ENCODE peak calls at places on chromosomes 13 and 19, in seven cellular contexts. B is trophoblast cell, O is H9, U is IMR-90, Q is mesendoderm, Y is mesenchymal stem cell, H is H1. V is an unnamed sample.

GRCh38 chr19:14300281-14300680 is 81.0 kb upstream of the ADGRE5 start:
- DNase-seq in B (no peak), O (peak; percentile 54), U (no peak), Q (peak; percentile 64), Y (no peak), H (no peak), V (no peak)

GRCh38 chr19:14048439-14049153 is 13.3 kb downstream of the PALM3 start:
- DNase-seq in B (peak; percentile 93), O (peak; percentile 85), U (no peak), Q (peak; percentile 85), Y (peak; percentile 88), H (peak; percentile 97), V (peak; percentile 30)

GRCh38 chr19:15498156-15498858 is 10.0 kb upstream of the CYP4F22 start:
- DNase-seq in B (no peak), O (no peak), U (no peak), Q (no peak), Y (no peak), H (no peak), V (no peak)

GRCh38 chr13:75544681-75545333 is 4.8 kb upstream of the UCHL3 start:
- DNase-seq in B (peak; percentile 84), O (no peak), U (peak; percentile 90), Q (no peak), Y (peak; percentile 64), H (no peak), V (no peak)

GRCh38 chr13:101751488-101751887 is 299.0 kb downstream of the ITGBL1 start:
- DNase-seq in B (peak; percentile 58), O (no peak), U (peak; percentile 77), Q (peak; percentile 78), Y (peak; percentile 85), H (no peak), V (no peak)

GRCh38 chr13:112689498-112690241 is at the start of gene ATP11A:
- DNase-seq in B (peak; percentile 92), O (peak; percentile 74), U (peak; percentile 91), Q (peak; percentile 91), Y (peak; percentile 92), H (peak; percentile 84), V (peak; percentile 82)

GRCh38 chr19:18170714-18171255 is 2.8 kb upstream of the IFI30 start:
- DNase-seq in B (peak; percentile 22), O (no peak), U (no peak), Q (no peak), Y (no peak), H (no peak), V (no peak)

GRCh38 chr19:47100290-47100689 is 13.3 kb downstream of the ZC3H4 start:
- DNase-seq in B (no peak), O (no peak), U (no peak), Q (peak; percentile 61), Y (no peak), H (no peak), V (no peak)

GRCh38 chr13:47233734-47234133 is 336.9 kb upstream of the HTR2A start:
- DNase-seq in B (no peak), O (no peak), U (no peak), Q (no peak), Y (no peak), H (no peak), V (no peak)

GRCh38 chr13:51769455-51770127 is 34.4 kb downstream of the DHRS12 start:
- DNase-seq in B (no peak), O (no peak), U (no peak), Q (no peak), Y (no peak), H (no peak), V (no peak)

GRCh38 chr19:2775556-2776430 is 7.3 kb downstream of the SGTA start:
- DNase-seq in B (peak; percentile 26), O (no peak), U (peak; percentile 35), Q (no peak), Y (peak; percentile 68), H (no peak), V (no peak)

GRCh38 chr19:28971513-28971912 is 241.4 kb downstream of the UQCRFS1 start:
- DNase-seq in B (no peak), O (no peak), U (no peak), Q (no peak), Y (no peak), H (no peak), V (no peak)

GRCh38 chr19:28966737-28967401 is 246.1 kb downstream of the UQCRFS1 start:
- DNase-seq in B (no peak), O (no peak), U (no peak), Q (no peak), Y (no peak), H (no peak), V (no peak)

GRCh38 chr19:28972144-28972543 is 240.8 kb downstream of the UQCRFS1 start:
- DNase-seq in B (no peak), O (no peak), U (no peak), Q (no peak), Y (no peak), H (no peak), V (no peak)

GRCh38 chr19:28968721-28969120 is 244.2 kb downstream of the UQCRFS1 start:
- DNase-seq in B (no peak), O (no peak), U (no peak), Q (no peak), Y (no peak), H (no peak), V (no peak)

DNA sequence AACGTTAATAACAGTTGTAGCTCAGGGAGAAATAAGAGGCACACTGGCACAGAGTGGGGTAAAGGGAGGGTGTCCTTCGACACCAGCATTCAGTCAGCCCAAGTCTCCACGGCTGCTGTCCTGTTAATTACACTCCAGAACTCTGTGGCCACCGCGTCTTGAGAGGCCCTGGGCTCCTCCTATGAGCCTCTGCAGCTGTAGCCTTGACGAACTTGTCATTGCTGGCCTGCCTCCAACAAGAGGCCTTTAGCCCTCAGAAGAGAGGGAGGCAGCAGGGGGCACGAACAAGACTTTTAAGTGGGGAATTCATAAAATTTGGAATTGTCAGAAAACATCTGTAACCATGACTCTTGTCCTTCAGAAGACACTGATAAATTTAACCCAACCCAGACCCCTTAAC is 241.9 kb downstream of the UQCRFS1 start:
- DNase-seq in B (no peak), O (no peak), U (peak; percentile 34), Q (no peak), Y (no peak), H (no peak), V (no peak)
- H2BK5ac ChIP-seq in B (no peak overlapping the region), O (no peak overlapping the region), U (no peak overlapping the region), Q (no peak overlapping the region), Y (no peak overlapping the region), H (no peak overlapping the region), V (no peak overlapping the region)

GRCh38 chr13:33189470-33189869 is 96.1 kb downstream of the STARD13 start:
- DNase-seq in B (no peak), O (no peak), U (no peak), Q (no peak), Y (no peak), H (no peak), V (no peak)
- H2BK5ac ChIP-seq in B (no peak overlapping the region), O (no peak overlapping the region), U (no peak overlapping the region), Q (no peak overlapping the region), Y (peak overlapping the region; percentile 78), H (no peak overlapping the region), V (no peak overlapping the region)

GRCh38 chr13:43195551-43195950 is 172.2 kb downstream of the DNAJC15 start:
- DNase-seq in B (no peak), O (no peak), U (no peak), Q (no peak), Y (no peak), H (no peak), V (no peak)
- H2BK5ac ChIP-seq in B (no peak overlapping the region), O (no peak overlapping the region), U (no peak overlapping the region), Q (no peak overlapping the region), Y (no peak overlapping the region), H (no peak overlapping the region), V (no peak overlapping the region)

DNA sequence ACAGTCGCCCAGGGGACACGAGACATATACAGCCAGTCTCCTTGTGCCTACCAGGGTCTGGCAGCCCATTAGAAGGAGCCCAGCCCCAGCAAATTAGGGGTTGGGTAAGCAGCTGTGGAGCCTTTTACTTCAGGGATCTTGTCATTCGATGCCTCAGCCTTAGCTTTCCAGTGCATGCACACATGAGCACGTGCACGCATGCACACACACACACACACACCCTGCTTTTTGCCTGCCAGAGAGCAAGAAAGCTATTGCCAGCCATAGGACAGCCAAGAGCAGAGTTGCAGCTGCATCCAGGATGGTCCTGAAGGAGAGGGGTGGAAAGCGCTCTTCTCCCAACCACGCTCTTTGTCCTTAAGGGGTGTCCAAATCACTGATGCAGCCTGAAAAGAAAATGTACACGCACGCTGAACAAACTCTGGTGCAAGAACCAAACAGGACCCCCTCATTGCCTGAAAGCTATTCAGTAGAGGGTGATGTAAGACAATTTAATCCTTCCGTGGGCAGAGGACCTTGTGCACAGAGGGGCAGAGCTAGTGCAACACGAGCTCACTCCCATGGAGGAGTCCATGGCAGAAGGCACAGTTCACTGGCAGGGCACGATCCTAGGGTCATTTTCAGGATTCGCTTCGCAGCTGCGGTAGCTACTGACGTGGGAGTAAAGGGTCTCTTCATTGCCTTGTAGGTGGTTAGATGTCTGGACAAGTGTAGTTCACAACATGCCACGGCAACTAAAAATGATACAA is 208.0 kb downstream of the FOXO1 start:
- DNase-seq in B (no peak), O (no peak), U (no peak), Q (no peak), Y (no peak), H (no peak), V (no peak)
- H2BK5ac ChIP-seq in B (no peak overlapping the region), O (no peak overlapping the region), U (no peak overlapping the region), Q (no peak overlapping the region), Y (no peak overlapping the region), H (no peak overlapping the region), V (no peak overlapping the region)

DNA sequence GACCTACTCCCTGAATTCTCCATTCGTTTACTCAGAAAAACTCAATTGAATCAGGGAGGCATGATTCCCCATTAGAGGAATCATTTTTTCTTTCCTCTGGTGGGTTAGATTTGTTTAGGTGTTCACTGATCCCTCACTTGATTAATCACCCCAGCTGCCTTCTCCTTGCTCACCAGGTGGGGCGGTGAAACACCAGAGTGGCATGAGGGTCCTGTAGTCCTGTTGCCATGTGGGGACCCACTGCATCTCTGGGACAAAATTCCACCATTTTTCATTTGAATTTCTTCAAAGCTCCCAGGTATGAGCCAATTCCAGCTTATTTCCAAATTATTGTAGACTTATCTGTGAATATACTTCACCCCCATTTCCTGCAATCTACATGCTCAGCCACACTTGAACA is 462.7 kb upstream of the ZNF507 start:
- DNase-seq in B (no peak), O (no peak), U (no peak), Q (no peak), Y (no peak), H (no peak), V (no peak)
- H2BK5ac ChIP-seq in B (no peak overlapping the region), O (no peak overlapping the region), U (no peak overlapping the region), Q (no peak overlapping the region), Y (no peak overlapping the region), H (no peak overlapping the region), V (no peak overlapping the region)

DNA sequence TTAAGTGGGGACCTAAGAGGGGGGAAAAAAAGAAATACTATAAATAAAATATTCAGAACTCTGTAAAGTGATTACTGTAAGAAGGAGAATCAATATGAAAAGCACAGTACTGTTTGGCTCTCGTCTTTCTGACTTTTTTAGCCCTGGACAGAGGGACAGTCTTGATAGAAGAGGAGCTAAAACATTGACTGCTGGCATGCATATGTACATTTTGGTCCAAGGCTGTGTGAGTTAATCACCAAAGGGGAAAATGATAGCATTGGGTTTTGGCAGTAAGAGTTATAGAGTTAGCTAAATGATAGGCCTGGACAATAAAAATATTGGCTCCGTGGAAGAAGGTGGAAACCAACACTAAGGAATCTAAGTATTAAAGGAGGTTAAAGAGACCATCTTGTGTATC is 50.3 kb downstream of the RAP2A start:
- DNase-seq in B (no peak), O (no peak), U (no peak), Q (no peak), Y (no peak), H (no peak), V (no peak)
- H2BK5ac ChIP-seq in B (no peak overlapping the region), O (no peak overlapping the region), U (no peak overlapping the region), Q (no peak overlapping the region), Y (no peak overlapping the region), H (no peak overlapping the region), V (no peak overlapping the region)